ENCODE peak calls at places on chromosomes 12 and 14, in seven cellular contexts. I is right lobe of liver, S is MCF 10A, B is endothelial cell, L is left ventricle myocardium inferior, H is GM13976, C is fibroblast of pulmonary artery. P is an unnamed sample.

GRCh38 chr14:105398726-105399440 is 545 bp downstream of the TEX22 start:
- DNase-seq in L (no peak), B (peak), C (peak), S (no peak), H (no peak), I (no peak), P (no peak)

GRCh38 chr14:68479247-68479646 is 313.6 kb downstream of the ZFP36L1 start:
- DNase-seq in I (no peak), B (no peak), H (no peak), C (peak), L (no peak), S (no peak), P (no peak)

GRCh38 chr12:95547522-95548055 is 3.7 kb downstream of the USP44 start:
- DNase-seq in L (no peak), I (no peak), H (no peak), C (peak), B (no peak), S (no peak), P (peak)

GRCh38 chr14:72745546-72745945 is 148.4 kb downstream of the DPF3 start:
- DNase-seq in S (peak), I (no peak), B (no peak), C (peak), L (no peak), H (no peak), P (no peak)

GRCh38 chr14:49692191-49692757 is 646 bp upstream of the KLHDC1 start:
- DNase-seq in H (no peak), S (no peak), I (no peak), L (no peak), C (peak), B (no peak), P (no peak)

GRCh38 chr12:80056845-80057244 is 42.5 kb upstream of the OTOGL start:
- DNase-seq in C (peak), L (no peak), S (peak), B (no peak), I (no peak), H (no peak), P (no peak)

GRCh38 chr14:30966415-30967363 is 58.8 kb upstream of the AP4S1 start:
- DNase-seq in B (no peak), H (no peak), I (no peak), C (peak), L (no peak), S (peak), P (no peak)

GRCh38 chr12:95185834-95186233 is 31.4 kb downstream of the FGD6 start:
- DNase-seq in B (no peak), I (no peak), S (no peak), L (no peak), H (no peak), C (no peak), P (no peak)

GRCh38 chr12:53252349-53252916 is 15.7 kb upstream of the ESPL1 start:
- DNase-seq in L (peak), C (peak), H (no peak), B (no peak), I (no peak), S (no peak), P (no peak)

GRCh38 chr14:100761481-100761880 is 34.8 kb downstream of the DLK1 start:
- DNase-seq in C (peak), S (peak), L (no peak), I (no peak), H (no peak), B (no peak), P (no peak)

GRCh38 chr14:65976771-65977170 is 509.4 kb upstream of the CCDC196 start:
- DNase-seq in C (no peak), B (no peak), H (no peak), S (no peak), L (no peak), I (no peak), P (no peak)

GRCh38 chr12:84079621-84080020 is 833.0 kb downstream of the SLC6A15 start:
- DNase-seq in L (no peak), S (no peak), B (no peak), H (no peak), C (no peak), I (no peak), P (no peak)

GRCh38 chr14:103293465-103293864 is 40.6 kb upstream of the EIF5 start:
- DNase-seq in H (no peak), I (peak), S (no peak), B (no peak), L (no peak), C (no peak), P (no peak)

GRCh38 chr14:103298620-103299019 is 35.4 kb upstream of the EIF5 start:
- DNase-seq in B (no peak), H (no peak), C (no peak), I (no peak), L (no peak), S (no peak), P (no peak)

GRCh38 chr14:103294091-103294490 is 39.9 kb upstream of the EIF5 start:
- DNase-seq in L (no peak), H (no peak), S (no peak), B (no peak), C (no peak), I (peak), P (no peak)

GRCh38 chr14:103296987-103297386 is 37.0 kb upstream of the EIF5 start:
- DNase-seq in I (peak), L (no peak), C (no peak), S (no peak), H (no peak), B (no peak), P (no peak)

DNA sequence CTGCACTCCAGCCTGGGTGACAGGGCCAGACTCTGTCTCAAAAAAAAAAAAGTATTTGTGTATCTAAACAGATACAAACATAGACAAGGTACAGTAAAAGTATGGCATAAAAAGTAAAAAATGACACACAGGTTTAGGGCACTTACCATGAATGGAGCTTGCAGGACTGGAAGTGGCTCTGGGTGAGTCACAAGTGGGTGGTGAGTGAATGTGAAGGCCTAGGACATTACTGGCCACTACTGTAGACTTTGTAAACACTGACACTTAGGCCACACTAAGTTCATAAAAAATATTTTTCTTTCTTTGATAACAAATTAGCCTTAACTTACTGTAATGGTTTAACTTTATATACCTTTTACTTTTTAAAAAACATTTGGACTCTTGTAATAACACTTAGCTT is 38.0 kb upstream of the EIF5 start:
- DNase-seq in H (no peak), I (no peak), L (no peak), C (peak), S (peak), B (no peak), P (no peak)
- TF ChIP-seq CTCF in H (no peak), I (no peak), L (no peak), C (no peak), S (no peak), B (no peak), P (no peak)

DNA sequence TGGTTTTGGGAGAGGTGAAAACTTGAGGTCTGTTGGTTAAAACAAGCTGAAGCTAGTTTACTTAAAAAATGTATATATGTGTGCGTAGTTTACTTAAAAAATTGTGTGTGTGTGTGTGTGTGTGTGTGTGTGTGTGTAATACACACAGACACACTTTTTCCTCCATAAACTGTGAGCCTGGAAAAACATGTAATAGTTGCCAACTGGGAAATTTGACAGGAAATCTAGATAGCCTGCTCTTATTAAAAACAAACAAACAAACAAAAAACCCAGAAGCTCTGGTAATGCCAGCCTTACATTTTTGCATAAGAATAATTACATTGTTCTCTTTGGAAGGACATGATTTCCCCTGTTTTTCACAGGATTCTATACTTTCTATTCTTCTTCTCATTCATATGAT is 137.8 kb downstream of the AEBP2 start:
- DNase-seq in I (no peak), L (no peak), S (no peak), H (no peak), B (no peak), C (no peak), P (no peak)
- TF ChIP-seq CTCF in I (no peak), L (no peak), S (no peak), H (no peak), B (no peak), C (no peak), P (no peak)

GRCh38 chr12:49297695-49298060 is 2.7 kb downstream of the PRPH start:
- DNase-seq in I (no peak), C (no peak), H (no peak), S (no peak), B (no peak), L (no peak), P (no peak)

GRCh38 chr12:49296034-49296835 is 1.3 kb downstream of the PRPH start:
- DNase-seq in C (no peak), S (peak), I (no peak), L (no peak), H (peak), B (peak), P (peak)

GRCh38 chr12:49295087-49296001 is at the start of gene PRPH:
- DNase-seq in S (no peak), C (no peak), H (peak), I (no peak), L (no peak), B (no peak), P (peak)

GRCh38 chr12:49296836-49297694 is 2.1 kb downstream of the PRPH start:
- DNase-seq in L (no peak), H (peak), I (no peak), C (no peak), B (no peak), S (peak), P (peak)

DNA sequence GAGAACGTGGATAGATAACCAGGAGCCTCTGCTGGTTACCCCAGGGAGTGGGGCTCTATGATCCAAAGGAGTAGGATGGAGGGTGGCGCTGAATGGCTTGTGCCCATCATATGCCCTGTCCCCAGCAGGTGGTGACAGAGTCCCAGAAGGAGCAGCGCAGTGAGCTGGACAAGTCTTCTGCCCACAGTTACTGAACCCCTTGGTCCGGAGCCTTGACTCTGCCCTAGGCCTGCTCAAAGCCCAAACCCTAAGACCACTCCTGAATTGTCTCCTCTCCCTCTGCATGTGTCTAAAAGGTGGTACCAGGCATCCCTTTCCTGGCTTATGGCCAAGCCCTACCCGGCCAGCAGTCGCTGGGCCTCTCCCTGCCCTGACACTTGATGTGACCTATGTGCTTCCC is 3.2 kb downstream of the PRPH start:
- DNase-seq in L (no peak), B (no peak), I (no peak), H (no peak), C (no peak), S (no peak), P (peak)
- TF ChIP-seq CTCF in L (no peak), B (no peak), I (no peak), H (peak), C (no peak), S (no peak), P (no peak)

GRCh38 chr14:106442857-106443256 is 916.5 kb downstream of the TMEM121 start:
- DNase-seq in H (peak), L (no peak), B (no peak), S (peak), I (no peak), C (no peak), P (peak)
- TF ChIP-seq CTCF in H (no peak), L (no peak), B (no peak), S (peak), I (no peak), C (no peak), P (peak)

DNA sequence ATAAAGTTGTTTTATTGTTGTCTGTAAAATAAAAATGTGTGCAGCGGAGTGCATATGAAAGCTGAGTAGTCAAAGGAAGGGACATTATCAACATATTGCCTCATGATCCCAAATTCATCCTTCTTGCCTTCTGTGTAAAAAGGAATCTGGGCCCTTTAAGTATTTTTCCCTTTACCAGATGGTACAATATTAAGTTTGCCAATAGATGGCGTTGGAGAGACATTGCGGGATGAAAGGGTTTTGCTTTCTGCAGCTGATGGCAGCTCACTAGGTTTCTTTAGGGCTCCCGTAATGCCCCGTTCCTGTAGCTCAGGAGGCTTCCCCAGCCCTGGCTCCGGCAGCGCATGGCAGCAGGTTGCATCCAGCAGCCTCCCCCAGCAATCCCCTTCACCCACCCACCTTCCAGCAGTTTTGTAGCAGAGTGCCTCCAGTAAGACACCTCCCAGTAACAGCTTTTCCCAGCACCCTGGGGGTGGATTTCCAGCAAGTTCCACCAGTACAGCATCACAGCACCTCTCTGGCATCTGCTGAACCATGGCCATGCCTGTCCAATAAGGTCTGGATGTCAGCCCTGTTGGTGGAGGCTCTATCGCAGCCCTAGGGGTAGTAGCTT is 354.4 kb downstream of the MED13L start:
- DNase-seq in L (no peak), C (peak), H (no peak), S (peak), I (no peak), B (no peak), P (no peak)
- TF ChIP-seq CTCF in L (no peak), C (peak), H (no peak), S (no peak), I (peak), B (peak), P (peak)

P was measured in GM20000.